ENCODE peak calls at places on chromosomes 1 and 21, in seven cellular contexts. Z is body of pancreas, U is suprapubic skin, S is ovary, W is transverse colon, F is heart left ventricle, B is adrenal gland. Y is an unnamed sample. For H3K27me3, the result is how much of the 10 kb centered on the place peaks cover.

GRCh38 chr1:67367370-67368345 is 60.0 kb downstream of the IL12RB2 start:
- DNase-seq in W (peak), S (peak), Z (peak), B (peak), F (peak), U (no peak), Y (no peak)

GRCh38 chr1:32818804-32819541 is 1.5 kb downstream of the S100PBP start:
- DNase-seq in Z (no peak), U (no peak), F (no peak), B (no peak), W (peak), S (no peak), Y (no peak)

GRCh38 chr1:204647114-204647804 is 38.3 kb downstream of the LRRN2 start:
- DNase-seq in U (no peak), B (peak), F (no peak), Z (peak), S (no peak), W (peak), Y (no peak)

GRCh38 chr1:9539829-9540550 is 725 bp downstream of the SLC25A33 start:
- DNase-seq in S (peak), W (peak), Z (peak), B (peak), F (peak), U (no peak), Y (no peak)

GRCh38 chr1:92043621-92044020 is 13.8 kb downstream of the EPHX4 start:
- DNase-seq in W (no peak), U (no peak), B (no peak), S (no peak), F (no peak), Z (no peak), Y (no peak)

GRCh38 chr1:16398371-16398953 is 31.4 kb downstream of the SZRD1 start:
- DNase-seq in U (no peak), F (no peak), B (no peak), Z (no peak), S (no peak), W (no peak), Y (no peak)

GRCh38 chr1:22975694-22976093 is 3.0 kb upstream of the LACTBL1 start:
- DNase-seq in B (peak), U (no peak), W (no peak), F (no peak), Z (no peak), S (no peak), Y (no peak)

GRCh38 chr1:219529116-219529515 is 83.8 kb downstream of the ZC3H11B start:
- DNase-seq in B (no peak), S (no peak), F (no peak), U (no peak), Z (no peak), W (no peak), Y (no peak)

GRCh38 chr1:179818260-179818659 is 59.3 kb downstream of the TOR1AIP2 start:
- DNase-seq in Z (no peak), S (no peak), W (no peak), B (no peak), U (peak), F (no peak), Y (no peak)

GRCh38 chr1:104933846-104934245 is 1184.1 kb downstream of the AMY1C start:
- DNase-seq in F (no peak), B (no peak), Z (no peak), W (no peak), U (no peak), S (no peak), Y (no peak)

GRCh38 chr1:36533897-36534296 is 51.2 kb upstream of the CSF3R start:
- DNase-seq in U (peak), Z (no peak), F (no peak), S (no peak), B (no peak), W (no peak), Y (no peak)

GRCh38 chr21:33403786-33404571 is 766 bp downstream of the IFNGR2 start:
- DNase-seq in U (peak), S (peak), W (peak), F (peak), Z (peak), B (peak), Y (no peak)

GRCh38 chr1:12083766-12084165 is 20.7 kb downstream of the TNFRSF8 start:
- DNase-seq in B (no peak), U (no peak), F (no peak), S (no peak), W (no peak), Z (no peak), Y (no peak)

GRCh38 chr1:38266197-38266520 is 219.6 kb upstream of the POU3F1 start:
- DNase-seq in Z (no peak), F (no peak), B (no peak), S (no peak), W (peak), U (no peak), Y (no peak)

GRCh38 chr1:204651843-204652421 is 33.6 kb downstream of the LRRN2 start:
- DNase-seq in Z (no peak), U (no peak), S (no peak), F (no peak), B (no peak), W (no peak), Y (no peak)

GRCh38 chr1:14778882-14779594 is 180.6 kb downstream of the KAZN start:
- DNase-seq in Z (peak), U (no peak), F (no peak), S (no peak), W (peak), B (peak), Y (no peak)

GRCh38 chr1:200699871-200700270 is 30.2 kb upstream of the DDX59 start:
- DNase-seq in U (no peak), F (no peak), B (no peak), Z (no peak), S (no peak), W (no peak), Y (no peak)

GRCh38 chr1:197763307-197763706 is 12.0 kb downstream of the DENND1B start:
- DNase-seq in B (no peak), W (no peak), F (no peak), Z (no peak), U (no peak), S (no peak), Y (no peak)

DNA sequence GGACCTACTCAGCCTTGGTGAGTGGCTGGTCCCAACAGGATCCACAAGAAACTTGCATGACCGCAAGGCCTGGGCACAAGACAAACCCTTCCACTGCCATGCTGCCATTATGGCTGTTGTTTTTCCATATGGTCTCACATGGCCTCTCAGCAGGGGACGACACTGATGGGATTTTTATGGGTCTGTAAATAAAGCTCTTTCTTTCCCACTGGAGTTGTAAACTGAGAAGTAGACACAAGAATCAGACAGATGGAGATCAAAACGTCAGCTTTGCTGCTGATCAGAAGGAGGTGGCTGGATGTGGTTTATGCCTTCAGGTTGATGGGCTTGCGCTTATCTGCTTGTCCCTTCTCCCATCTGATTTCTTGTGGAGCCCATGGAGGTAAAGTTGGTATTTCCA is 138.1 kb upstream of the KCNJ6 start:
- DNase-seq in W (no peak), B (no peak), F (no peak), S (no peak), U (no peak), Z (no peak), Y (no peak)
- H3K4me3 ChIP-seq in W (no peak), B (no peak), F (no peak), S (no peak), U (no peak), Z (no peak), Y (no peak)

GRCh38 chr1:8421721-8422120 is 103.8 kb downstream of the SLC45A1 start:
- DNase-seq in B (no peak), S (no peak), U (no peak), F (peak), W (peak), Z (no peak), Y (no peak)
- TF ChIP-seq POLR2A in B (no peak), S (no peak), U (no peak), F (no peak), W (no peak), Z (no peak), Y (no peak)

GRCh38 chr1:81805537-81806431 is 5.0 kb downstream of the ADGRL2 start:
- DNase-seq in U (no peak), F (no peak), S (no peak), Z (no peak), B (no peak), W (no peak), Y (no peak)

GRCh38 chr1:81802601-81803422 is 2.1 kb downstream of the ADGRL2 start:
- DNase-seq in W (peak), B (peak), S (peak), F (peak), U (peak), Z (peak), Y (no peak)

GRCh38 chr1:81803423-81804103 is 2.8 kb downstream of the ADGRL2 start:
- DNase-seq in S (no peak), F (peak), B (peak), U (no peak), Z (peak), W (no peak), Y (no peak)

GRCh38 chr1:81806432-81806770 is 5.7 kb downstream of the ADGRL2 start:
- DNase-seq in W (no peak), Z (no peak), F (no peak), S (no peak), B (no peak), U (no peak), Y (no peak)

GRCh38 chr1:81804320-81804719 is 3.6 kb downstream of the ADGRL2 start:
- DNase-seq in U (no peak), W (no peak), Z (no peak), S (no peak), B (no peak), F (no peak), Y (no peak)
- H3K27me3 ChIP-seq in U (under half), W (half or more), Z (under half), S (under half), B (under half), F (under half), Y (under half)

GRCh38 chr1:155242805-155243358 is 12.4 kb downstream of the ENTREP3 start:
- DNase-seq in Z (no peak), S (no peak), F (no peak), U (no peak), W (no peak), B (no peak), Y (no peak)

GRCh38 chr1:155247667-155248563 is 7.4 kb downstream of the ENTREP3 start:
- DNase-seq in Z (no peak), F (no peak), U (no peak), W (no peak), B (no peak), S (no peak), Y (no peak)

GRCh38 chr1:155244368-155245162 is 10.7 kb downstream of the ENTREP3 start:
- DNase-seq in F (peak), W (peak), B (peak), U (peak), Z (peak), S (peak), Y (peak)

GRCh38 chr1:155241851-155242264 is 13.4 kb downstream of the ENTREP3 start:
- DNase-seq in B (no peak), S (no peak), F (no peak), Z (no peak), U (no peak), W (no peak), Y (no peak)

DNA sequence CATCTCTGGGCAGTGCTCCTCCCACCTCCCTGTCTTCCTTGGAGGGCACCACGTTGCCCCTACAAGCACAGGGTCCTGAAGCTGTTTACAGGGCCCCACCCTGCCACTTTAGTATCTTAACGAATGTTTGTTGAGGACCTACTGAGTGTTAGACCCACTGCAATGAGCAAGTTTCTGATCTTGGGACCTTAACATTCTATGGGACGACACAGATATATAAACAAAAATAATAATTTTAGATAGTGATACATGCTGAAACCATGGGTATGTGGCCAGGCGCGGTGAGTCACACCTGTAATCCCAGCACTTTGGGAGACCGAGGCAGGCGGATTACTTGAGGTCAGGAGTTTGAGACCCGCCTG is 10.1 kb downstream of the ENTREP3 start:
- DNase-seq in U (no peak), S (no peak), B (no peak), F (no peak), W (no peak), Z (no peak), Y (no peak)
- H3K4me3 ChIP-seq in U (peak), S (peak), B (no peak), F (peak), W (peak), Z (peak), Y (peak)

GRCh38 chr1:169892176-169892818 is 1.4 kb downstream of the SCYL3 start:
- DNase-seq in U (no peak), Z (no peak), S (no peak), W (no peak), B (no peak), F (no peak), Y (no peak)

GRCh38 chr1:169892819-169893644 is 664 bp downstream of the SCYL3 start:
- DNase-seq in U (peak), W (peak), F (peak), S (no peak), Z (peak), B (peak), Y (no peak)

GRCh38 chr1:169896013-169896412 is 2.3 kb upstream of the SCYL3 start:
- DNase-seq in U (no peak), Z (no peak), S (no peak), B (no peak), F (no peak), W (no peak), Y (no peak)

GRCh38 chr1:169894424-169895145 is 889 bp upstream of the SCYL3 start:
- DNase-seq in F (no peak), W (no peak), S (no peak), U (no peak), Z (no peak), B (no peak), Y (no peak)

GRCh38 chr1:169893645-169894423 is at the start of gene SCYL3:
- DNase-seq in Z (peak), S (peak), U (peak), B (peak), W (peak), F (peak), Y (peak)
- TF ChIP-seq POLR2A in Z (peak), S (peak), U (peak), B (peak), W (peak), F (no peak), Y (peak)

DNA sequence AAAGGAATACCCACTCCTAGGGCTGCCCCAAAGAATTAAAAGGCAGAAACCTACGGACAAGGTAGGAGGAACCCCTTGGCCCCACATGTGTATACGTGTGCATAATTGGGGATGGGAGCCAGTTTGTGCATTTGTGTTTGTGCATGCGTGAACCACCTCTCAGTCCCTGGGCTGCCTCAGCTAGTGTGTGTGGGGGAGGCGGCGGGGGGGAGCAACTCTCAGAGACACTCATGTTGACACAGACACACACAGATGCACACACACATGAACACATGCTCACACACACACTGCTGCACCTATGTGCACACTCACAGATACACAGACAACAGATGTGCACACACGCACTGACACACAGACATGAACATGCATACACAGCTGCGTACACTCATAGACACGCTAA is 5.1 kb downstream of the LDLRAD1 start:
- DNase-seq in Z (no peak), B (no peak), F (no peak), U (peak), S (no peak), W (no peak), Y (no peak)
- H3K27me3 ChIP-seq in Z (under half), B (under half), F (under half), U (under half), S (under half), W (under half), Y (under half)